ENCODE peak calls at places on chromosomes 16 and 17, in five cellular contexts. P is K562, J is H1, U is HCT116, M is GM12878. L is an unnamed sample.
A peak's percentile ranks its signal among the peaks of the same experiment; 100 is the strongest.

GRCh38 chr17:69150333-69150732 is 8.6 kb upstream of the ABCA6 start:
- DNase-seq in P (no peak), J (no peak), U (no peak), M (no peak), L (no peak)

GRCh38 chr17:27415090-27415795 is 41.0 kb upstream of the KSR1 start:
- DNase-seq in P (peak; percentile 35), J (no peak), U (no peak), M (no peak), L (no peak)

GRCh38 chr17:70621593-70621992 is 452.3 kb downstream of the KCNJ2 start:
- DNase-seq in P (no peak), J (no peak), U (no peak), M (no peak), L (no peak)

GRCh38 chr16:19085679-19086200 is 18.3 kb downstream of the COQ7 start:
- DNase-seq in P (peak; percentile 72), J (no peak), U (no peak), M (no peak), L (no peak)

GRCh38 chr17:77194179-77194578 is 53.4 kb downstream of the SEC14L1 start:
- DNase-seq in P (no peak), J (no peak), U (no peak), M (no peak), L (no peak)

GRCh38 chr16:88382491-88383400 is at the start of gene ZNF469:
- DNase-seq in P (no peak), J (no peak), U (no peak), M (no peak), L (peak; percentile 68)

GRCh38 chr17:40074175-40074512 is 11.4 kb downstream of the THRA start:
- DNase-seq in P (no peak), J (no peak), U (no peak), M (no peak), L (no peak)

GRCh38 chr16:11138769-11139623 is 117.0 kb downstream of the SOCS1 start:
- DNase-seq in P (no peak), J (no peak), U (no peak), M (no peak), L (peak; percentile 30)

GRCh38 chr17:73469311-73469710 is 157.5 kb upstream of the CDC42EP4 start:
- DNase-seq in P (no peak), J (no peak), U (no peak), M (no peak), L (no peak)

GRCh38 chr17:10136258-10136981 is 62.0 kb downstream of the GAS7 start:
- DNase-seq in P (no peak), J (no peak), U (no peak), M (no peak), L (no peak)

GRCh38 chr16:57045694-57046381 is 46.5 kb upstream of the CPNE2 start:
- DNase-seq in P (peak; percentile 59), J (no peak), U (peak; percentile 21), M (peak; percentile 55), L (peak; percentile 52)

GRCh38 chr17:31457391-31458234 is 66.1 kb downstream of the RAB11FIP4 start:
- DNase-seq in P (peak; percentile 92), J (no peak), U (no peak), M (no peak), L (no peak)

GRCh38 chr17:72667096-72668063 is 425.1 kb downstream of the SLC39A11 start:
- DNase-seq in P (no peak), J (no peak), U (no peak), M (no peak), L (no peak)

GRCh38 chr16:86996081-86996480 is 321.1 kb downstream of the C16orf95 start:
- DNase-seq in P (no peak), J (no peak), U (no peak), M (no peak), L (no peak)

GRCh38 chr16:30923554-30924085 is at the start of gene FBXL19:
- DNase-seq in P (no peak), J (no peak), U (no peak), M (no peak), L (no peak)

GRCh38 chr16:54135361-54136275 is 151.0 kb downstream of the IRX3 start:
- DNase-seq in P (no peak), J (no peak), U (no peak), M (no peak), L (no peak)

GRCh38 chr17:61986898-61987297 is 59.1 kb upstream of the INTS2 start:
- DNase-seq in P (no peak), J (no peak), U (no peak), M (no peak), L (no peak)

GRCh38 chr16:80092686-80093085 is 448.1 kb upstream of the DYNLRB2 start:
- DNase-seq in P (no peak), J (no peak), U (no peak), M (no peak), L (no peak)

GRCh38 chr16:496097-496886 is 31.2 kb upstream of the CAPN15 start:
- DNase-seq in P (no peak), J (no peak), U (no peak), M (no peak), L (no peak)

GRCh38 chr17:2259769-2260536 is 43.6 kb downstream of the SMG6 start:
- DNase-seq in P (no peak), J (no peak), U (no peak), M (peak; percentile 85), L (no peak)

GRCh38 chr17:57440522-57441269 is 184.4 kb downstream of the MSI2 start:
- DNase-seq in P (peak; percentile 63), J (peak; percentile 21), U (peak; percentile 76), M (peak; percentile 63), L (peak; percentile 55)
- TF ChIP-seq JUND in P (no peak), J (no peak), U (no peak), M (no peak), L (no peak)

GRCh38 chr16:51937771-51938170 is 609.2 kb downstream of the TOX3 start:
- DNase-seq in P (no peak), J (no peak), U (no peak), M (no peak), L (no peak)

GRCh38 chr16:51939371-51940005 is 607.5 kb downstream of the TOX3 start:
- DNase-seq in P (no peak), J (no peak), U (no peak), M (no peak), L (no peak)

GRCh38 chr16:51940183-51940582 is 606.8 kb downstream of the TOX3 start:
- DNase-seq in P (no peak), J (no peak), U (no peak), M (no peak), L (no peak)

GRCh38 chr16:51938861-51939260 is 608.1 kb downstream of the TOX3 start:
- DNase-seq in P (no peak), J (no peak), U (no peak), M (no peak), L (no peak)

GRCh38 chr16:51941412-51941811 is 605.5 kb downstream of the TOX3 start:
- DNase-seq in P (no peak), J (no peak), U (no peak), M (no peak), L (no peak)
- TF ChIP-seq JUND in P (no peak), J (no peak), U (no peak), M (no peak), L (no peak)

DNA sequence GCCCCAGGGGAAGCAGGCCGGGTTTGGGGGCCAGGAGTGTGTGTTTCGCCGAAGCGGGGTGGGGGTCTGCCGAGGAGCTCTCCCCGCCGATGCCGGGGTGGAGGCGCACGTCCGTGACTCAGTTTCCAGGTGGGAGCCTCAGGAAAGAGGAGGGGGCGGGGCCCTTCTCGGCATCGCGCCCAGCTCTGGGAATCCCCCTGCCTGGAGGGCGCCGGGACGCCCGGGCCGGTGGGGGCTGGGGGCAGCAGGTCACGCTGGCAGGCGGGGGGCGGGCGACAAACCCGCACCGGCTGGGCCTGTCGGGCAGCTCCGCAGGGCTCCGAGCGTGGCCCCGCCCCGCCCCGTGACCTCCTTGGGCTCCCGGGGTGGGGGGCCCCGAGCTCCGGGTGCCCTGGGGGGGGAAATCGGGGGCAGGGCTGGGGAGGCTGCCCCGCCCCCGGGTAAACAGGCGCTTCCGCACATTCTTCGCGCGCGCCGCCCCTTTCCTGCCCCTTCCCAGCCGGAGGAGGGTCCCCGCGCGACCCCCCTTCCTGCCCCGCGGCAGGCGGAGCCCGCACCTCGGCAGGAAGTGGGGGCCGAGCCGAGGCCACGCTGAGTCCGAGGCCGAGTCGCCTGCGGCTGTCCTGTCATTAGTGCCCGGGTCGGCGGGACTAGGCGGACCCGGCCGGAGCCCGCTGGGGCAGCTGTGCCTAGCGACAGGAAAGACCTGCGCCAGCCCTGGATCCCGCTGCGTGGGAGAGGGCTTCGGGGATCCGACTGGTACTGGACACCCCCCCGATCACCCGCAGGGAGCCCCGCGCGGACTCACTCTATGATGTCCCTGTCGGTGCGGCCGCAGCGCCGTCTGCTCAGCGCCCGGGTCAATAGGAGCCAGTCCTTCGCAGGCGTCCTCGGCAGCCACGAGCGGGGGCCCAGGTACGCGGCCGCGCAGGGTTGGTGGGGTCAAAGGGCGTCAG is 9.3 kb downstream of the RIPOR1 start:
- DNase-seq in P (no peak), J (no peak), U (no peak), M (no peak), L (no peak)
- TF ChIP-seq JUND in P (no peak), J (no peak), U (no peak), M (no peak), L (no peak)

GRCh38 chr16:4714996-4715395 is 19.1 kb downstream of the ANKS3 start:
- DNase-seq in P (no peak), J (no peak), U (no peak), M (no peak), L (no peak)
- TF ChIP-seq JUND in P (no peak), J (no peak), U (no peak), M (no peak), L (no peak)

DNA sequence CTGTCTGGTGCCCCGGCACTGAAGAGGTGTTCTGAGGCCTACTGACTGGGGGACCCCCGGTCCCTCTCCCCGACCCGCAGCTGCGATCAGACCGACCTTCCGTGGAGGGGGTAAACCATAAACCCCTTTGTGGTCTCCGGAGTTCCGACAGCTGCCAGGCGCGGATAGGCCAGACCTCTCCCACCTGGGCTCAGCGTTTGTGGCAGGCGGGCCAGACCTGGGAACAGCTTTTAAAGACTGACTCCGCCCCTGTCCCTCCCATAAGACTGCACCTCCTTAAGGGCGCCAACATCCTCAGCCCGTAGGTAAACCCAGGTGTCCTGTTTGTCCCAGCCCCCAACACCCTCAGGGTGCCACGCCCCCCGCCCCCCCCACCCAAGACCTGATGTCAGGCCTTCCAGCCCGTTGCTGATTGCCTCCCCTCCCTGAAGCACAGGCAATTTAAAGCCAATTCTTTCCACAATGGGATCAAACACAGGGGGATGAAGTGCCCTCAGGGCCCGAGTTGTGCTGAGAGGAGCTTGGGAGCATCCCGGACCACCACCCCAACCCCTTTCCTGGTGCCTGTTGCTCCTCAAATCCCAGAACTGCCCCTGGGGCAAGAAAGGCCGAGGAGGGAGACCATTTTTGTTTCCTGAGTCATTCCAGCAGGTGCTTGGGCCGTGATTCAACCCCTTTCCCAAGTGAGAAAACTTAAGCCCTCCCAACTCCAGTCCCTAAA is at the start of gene SOX15:
- DNase-seq in P (no peak), J (no peak), U (no peak), M (no peak), L (peak; percentile 56)
- TF ChIP-seq JUND in P (no peak), J (no peak), U (no peak), M (no peak), L (no peak)

GRCh38 chr16:1773703-1774455 is 945 bp upstream of the MRPS34 start:
- DNase-seq in P (no peak), J (no peak), U (no peak), M (no peak), L (peak; percentile 65)

GRCh38 chr16:1771864-1772361 is 570 bp upstream of the NME3 start:
- DNase-seq in P (no peak), J (no peak), U (no peak), M (no peak), L (no peak)

GRCh38 chr16:1771072-1771863 is at the start of gene NME3:
- DNase-seq in P (peak; percentile 71), J (no peak), U (no peak), M (no peak), L (peak; percentile 88)

GRCh38 chr16:1772908-1773702 is at the start of gene MRPS34:
- DNase-seq in P (peak; percentile 76), J (peak; percentile 51), U (peak; percentile 80), M (peak; percentile 17), L (peak; percentile 75)

GRCh38 chr16:1772362-1772907 is at the start of gene EME2:
- DNase-seq in P (peak; percentile 69), J (no peak), U (no peak), M (no peak), L (no peak)
- TF ChIP-seq JUND in P (no peak), J (no peak), U (no peak), M (no peak), L (no peak)